ENCODE peak calls at places on chromosomes 3 and 15, in six cellular contexts. F is left ventricle myocardium inferior, O is psoas muscle, T is fibroblast of lung, A is astrocyte, P is colonic mucosa. H is an unnamed sample.

GRCh38 chr3:37766797-37767776 is 94.6 kb upstream of the CTDSPL start:
- DNase-seq in P (no peak), O (no peak), F (no peak), T (no peak), A (no peak), H (no peak)

GRCh38 chr15:39887832-39888231 is 32.2 kb downstream of the GPR176 start:
- DNase-seq in P (peak; percentile 70), O (no peak), T (peak; percentile 35), F (no peak), A (no peak), H (peak; percentile 67)

GRCh38 chr3:32004111-32004790 is 22.7 kb downstream of the ZNF860 start:
- DNase-seq in F (no peak), A (no peak), P (no peak), T (no peak), O (no peak), H (no peak)

GRCh38 chr15:60507596-60508424 is 28.9 kb upstream of the ICE2 start:
- DNase-seq in P (peak; percentile 52), T (peak; percentile 57), F (no peak), A (peak; percentile 45), O (no peak), H (peak; percentile 83)

GRCh38 chr3:177525987-177526712 is 328.9 kb upstream of the TBL1XR1 start:
- DNase-seq in T (peak; percentile 99), O (no peak), A (peak; percentile 98), P (no peak), F (no peak), H (peak; percentile 29)

GRCh38 chr15:80580536-80581260 is 114.4 kb upstream of the ABHD17C start:
- DNase-seq in A (no peak), P (no peak), T (no peak), O (no peak), F (no peak), H (no peak)

GRCh38 chr15:73941044-73941443 is 14.8 kb downstream of the LOXL1 start:
- DNase-seq in F (peak; percentile 12), A (peak; percentile 97), T (peak; percentile 98), P (no peak), O (peak; percentile 50), H (peak; percentile 91)

GRCh38 chr3:192597511-192597910 is 129.8 kb downstream of the FGF12 start:
- DNase-seq in P (no peak), A (no peak), F (no peak), O (no peak), T (no peak), H (no peak)

GRCh38 chr3:196659901-196660351 is 20.4 kb downstream of the NRROS start:
- DNase-seq in P (no peak), T (no peak), O (no peak), A (no peak), F (no peak), H (no peak)

GRCh38 chr3:43693594-43693993 is 2.9 kb downstream of the ABHD5 start:
- DNase-seq in O (no peak), A (no peak), F (no peak), T (no peak), P (no peak), H (no peak)

GRCh38 chr3:172256101-172256687 is 192.1 kb downstream of the GHSR start:
- DNase-seq in O (peak; percentile 58), T (peak; percentile 71), P (no peak), A (peak; percentile 68), F (no peak), H (peak; percentile 85)

GRCh38 chr3:159252772-159253384 is 451.0 kb downstream of the MFSD1 start:
- DNase-seq in F (no peak), A (peak; percentile 58), O (no peak), T (peak; percentile 67), P (no peak), H (peak; percentile 81)

GRCh38 chr3:156787015-156787414 is 39.1 kb upstream of the LEKR1 start:
- DNase-seq in A (no peak), T (no peak), F (no peak), O (no peak), P (no peak), H (no peak)

GRCh38 chr3:72633101-72633500 is 215.1 kb downstream of the SHQ1 start:
- DNase-seq in O (no peak), A (peak; percentile 60), F (no peak), P (no peak), T (peak; percentile 65), H (no peak)

GRCh38 chr3:37742574-37743212 is 119.0 kb upstream of the CTDSPL start:
- DNase-seq in A (no peak), T (no peak), O (no peak), F (no peak), P (no peak), H (no peak)

GRCh38 chr3:48564022-48564421 is 441 bp upstream of the UCN2 start:
- DNase-seq in F (no peak), T (peak; percentile 70), A (peak; percentile 57), P (peak; percentile 32), O (peak; percentile 67), H (peak; percentile 52)

GRCh38 chr3:25589104-25589782 is 75.5 kb downstream of the TOP2B start:
- DNase-seq in F (no peak), O (no peak), T (peak; percentile 49), A (peak; percentile 29), P (no peak), H (no peak)

GRCh38 chr15:34837246-34838016 is 42.1 kb upstream of the ACTC1 start:
- DNase-seq in O (no peak), A (peak; percentile 91), P (no peak), F (no peak), T (peak; percentile 93), H (peak; percentile 64)

GRCh38 chr3:18335202-18335601 is 89.9 kb downstream of the SATB1 start:
- DNase-seq in A (no peak), O (no peak), T (no peak), P (no peak), F (no peak), H (peak; percentile 37)

GRCh38 chr3:12405432-12406272 is 78.6 kb upstream of the TSEN2 start:
- DNase-seq in O (peak; percentile 85), F (peak; percentile 75), T (peak; percentile 97), P (peak; percentile 90), A (peak; percentile 97), H (peak; percentile 97)

GRCh38 chr15:33045066-33045810 is 149.3 kb downstream of the FMN1 start:
- DNase-seq in O (no peak), A (no peak), F (no peak), P (no peak), T (no peak), H (no peak)

GRCh38 chr3:17444865-17445264 is 297.6 kb downstream of the TBC1D5 start:
- DNase-seq in P (no peak), O (no peak), F (no peak), A (no peak), T (no peak), H (no peak)

GRCh38 chr15:81108427-81108826 is 25.6 kb upstream of the CFAP161 start:
- DNase-seq in P (no peak), T (no peak), A (no peak), F (no peak), O (no peak), H (no peak)

GRCh38 chr3:138196023-138196422 is 8.9 kb downstream of the ARMC8 start:
- DNase-seq in T (no peak), P (no peak), F (no peak), A (no peak), O (no peak), H (no peak)

DNA sequence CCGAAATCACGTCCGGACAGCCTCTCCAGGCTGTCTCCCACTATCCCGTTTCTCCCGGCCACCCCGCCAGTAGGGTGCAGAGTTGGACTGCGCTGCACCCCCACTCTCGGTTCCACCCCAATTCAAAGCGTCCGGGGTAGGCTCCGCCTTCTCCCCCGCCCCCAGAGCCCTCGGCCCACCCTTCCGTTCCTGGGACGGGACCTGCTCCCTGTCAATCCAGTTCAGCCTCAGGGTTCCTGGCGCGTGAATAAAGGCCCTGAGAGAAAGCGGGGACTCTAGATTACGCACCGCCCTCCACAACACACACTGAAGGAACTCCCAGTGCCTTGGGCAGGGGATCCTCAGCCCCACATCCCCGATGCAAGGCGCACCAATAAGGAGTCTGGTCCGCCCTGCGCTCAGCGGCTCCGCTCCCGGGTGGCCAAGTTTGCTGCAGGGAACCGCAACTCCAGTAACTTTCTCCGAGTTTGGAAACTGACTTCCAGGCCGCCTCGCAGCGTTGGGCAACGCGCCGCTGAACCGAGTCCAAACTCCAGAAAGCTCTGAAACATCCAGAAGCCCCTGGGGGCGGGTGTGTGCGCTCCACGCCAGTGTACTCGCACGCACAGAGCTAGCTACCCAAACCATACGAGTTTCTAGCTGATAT is 1.9 kb downstream of the ADAMTS9 start:
- DNase-seq in P (peak; percentile 93), O (peak; percentile 96), A (peak; percentile 91), T (peak; percentile 93), F (peak; percentile 93), H (peak; percentile 94)
- TF ChIP-seq CTCF in P (peak; percentile 11), O (peak; percentile 36), A (no peak), T (peak; percentile 36), F (peak; percentile 68), H (peak; percentile 31)

GRCh38 chr15:26082069-26082832 is 219.1 kb upstream of the ATP10A start:
- DNase-seq in P (peak; percentile 96), F (peak; percentile 95), A (peak; percentile 86), T (peak; percentile 91), O (peak; percentile 97), H (peak; percentile 97)

GRCh38 chr15:26083457-26084350 is 220.6 kb upstream of the ATP10A start:
- DNase-seq in F (no peak), P (no peak), T (peak; percentile 51), A (peak; percentile 25), O (no peak), H (no peak)

GRCh38 chr15:26087395-26087794 is 224.3 kb upstream of the ATP10A start:
- DNase-seq in O (no peak), A (peak; percentile 68), F (no peak), P (no peak), T (peak; percentile 77), H (peak; percentile 3)

GRCh38 chr15:26082833-26083174 is 219.7 kb upstream of the ATP10A start:
- DNase-seq in A (peak; percentile 16), T (no peak), F (no peak), P (peak; percentile 22), O (no peak), H (peak; percentile 1)

GRCh38 chr15:26081758-26082068 is 218.6 kb upstream of the ATP10A start:
- DNase-seq in O (no peak), F (no peak), A (no peak), T (no peak), P (no peak), H (no peak)
- H3K4me3 ChIP-seq in O (peak overlapping the region; percentile 78), F (peak overlapping the region; percentile 85), A (no peak overlapping the region), T (no peak overlapping the region), P (no peak overlapping the region), H (peak overlapping the region; percentile 9)

GRCh38 chr15:63420333-63420741 is 38.7 kb upstream of the CA12 start:
- DNase-seq in P (no peak), F (no peak), O (no peak), T (no peak), A (peak; percentile 12), H (peak; percentile 37)
- TF ChIP-seq CTCF in P (no peak), F (no peak), O (no peak), T (no peak), A (no peak), H (no peak)

GRCh38 chr3:100042577-100042981 is 71.7 kb downstream of the FILIP1L start:
- DNase-seq in F (no peak), A (peak; percentile 94), T (peak; percentile 94), O (no peak), P (no peak), H (peak; percentile 87)

GRCh38 chr3:100042144-100042543 is 72.2 kb downstream of the FILIP1L start:
- DNase-seq in A (peak; percentile 97), P (no peak), F (no peak), T (peak; percentile 97), O (no peak), H (peak; percentile 94)

GRCh38 chr3:100044369-100044768 is 69.9 kb downstream of the FILIP1L start:
- DNase-seq in A (no peak), O (no peak), P (no peak), T (no peak), F (no peak), H (no peak)

GRCh38 chr3:100041328-100041749 is 73.0 kb downstream of the FILIP1L start:
- DNase-seq in O (no peak), P (no peak), F (no peak), A (peak; percentile 90), T (peak; percentile 92), H (peak; percentile 96)

GRCh38 chr3:100043271-100043670 is 71.0 kb downstream of the FILIP1L start:
- DNase-seq in P (no peak), A (no peak), T (peak; percentile 32), F (no peak), O (no peak), H (no peak)
- H3K4me3 ChIP-seq in P (no peak overlapping the region), A (no peak overlapping the region), T (no peak overlapping the region), F (no peak overlapping the region), O (no peak overlapping the region), H (no peak overlapping the region)